ENCODE peak calls at places on chromosome 7, in eight cellular contexts. B is GM10248; C is HEK293T; J is activated T-cell treated with anti-CD3 and anti-CD28 coated beads for 1 hour; F is AG10803; L is stimulated activated naive CD8-positive, alpha-beta T cell treated with anti-CD3 and anti-CD28 coated beads, Interleukin-15, amount 100 ng/mL, for 72 hours; R is AG08396; Z is ovary. O is an unnamed sample.

GRCh38 chr7:67462781-67463191 is 466.2 kb downstream of the TYW1 start:
- DNase-seq in F (peak), J (no peak), B (no peak), C (no peak), Z (peak), L (no peak), R (no peak), O (peak)

GRCh38 chr7:105853931-105854419 is 22.4 kb downstream of the ATXN7L1 start:
- DNase-seq in Z (no peak), C (no peak), L (no peak), F (peak), J (no peak), B (no peak), R (no peak), O (no peak)

GRCh38 chr7:4006687-4007086 is 675.4 kb upstream of the FOXK1 start:
- DNase-seq in F (no peak), Z (no peak), R (no peak), B (no peak), C (no peak), L (no peak), J (no peak), O (no peak)

GRCh38 chr7:137753067-137753466 is 93.7 kb downstream of the DGKI start:
- DNase-seq in J (no peak), L (no peak), B (no peak), F (no peak), C (no peak), R (no peak), Z (no peak), O (no peak)

GRCh38 chr7:125727215-125727614 is 797.6 kb upstream of the POT1 start:
- DNase-seq in C (no peak), Z (no peak), R (no peak), F (no peak), B (no peak), J (no peak), L (no peak), O (no peak)

GRCh38 chr7:47236480-47237208 is 345.3 kb downstream of the TNS3 start:
- DNase-seq in R (no peak), F (no peak), L (no peak), B (no peak), Z (no peak), J (no peak), C (no peak), O (no peak)

GRCh38 chr7:220151-220841 is 27.9 kb downstream of the FAM20C start:
- DNase-seq in L (no peak), J (no peak), C (peak), Z (no peak), F (no peak), R (no peak), B (no peak), O (no peak)

GRCh38 chr7:33862946-33863814 is 42.2 kb upstream of the BMPER start:
- DNase-seq in C (no peak), J (no peak), R (no peak), L (no peak), F (peak), B (no peak), Z (no peak), O (no peak)

GRCh38 chr7:110084177-110084807 is 1006.6 kb upstream of the LRRN3 start:
- DNase-seq in L (no peak), B (no peak), Z (no peak), C (no peak), F (no peak), J (no peak), R (no peak), O (no peak)

GRCh38 chr7:151428393-151429231 is 11.3 kb downstream of the CRYGN start:
- DNase-seq in Z (peak), J (no peak), L (no peak), F (peak), R (no peak), B (no peak), C (no peak), O (no peak)

GRCh38 chr7:97022451-97023306 is 2.0 kb downstream of the DLX5 start:
- DNase-seq in B (no peak), F (no peak), Z (no peak), C (no peak), L (no peak), J (no peak), R (no peak), O (no peak)

GRCh38 chr7:16106300-16106699 is 315.0 kb downstream of the CRPPA start:
- DNase-seq in C (no peak), F (no peak), J (no peak), B (no peak), Z (no peak), L (no peak), R (no peak), O (no peak)

GRCh38 chr7:27123021-27123476 is 7.5 kb downstream of the HOXA4 start:
- DNase-seq in L (no peak), C (no peak), J (no peak), R (no peak), F (no peak), B (no peak), Z (no peak), O (no peak)

GRCh38 chr7:139860090-139860773 is 31.2 kb downstream of the TBXAS1 start:
- DNase-seq in F (no peak), L (no peak), B (peak), R (no peak), Z (no peak), J (no peak), C (no peak), O (peak)

GRCh38 chr7:16791895-16792294 is 12.9 kb downstream of the AGR2 start:
- DNase-seq in L (no peak), C (no peak), F (no peak), R (no peak), B (no peak), Z (no peak), J (no peak), O (no peak)

GRCh38 chr7:74452748-74453320 is 872 bp upstream of the GTF2IRD1 start:
- DNase-seq in J (no peak), B (no peak), F (peak), C (no peak), R (peak), Z (peak), L (no peak), O (no peak)

GRCh38 chr7:47357398-47357797 is 224.5 kb downstream of the TNS3 start:
- DNase-seq in Z (no peak), B (no peak), R (no peak), J (no peak), F (no peak), C (no peak), L (no peak), O (no peak)

GRCh38 chr7:918441-919113 is 35.9 kb downstream of the ADAP1 start:
- DNase-seq in C (no peak), F (no peak), B (no peak), L (no peak), Z (peak), R (no peak), J (no peak), O (no peak)

GRCh38 chr7:104980969-104981670 is 32.9 kb upstream of the KMT2E start:
- DNase-seq in C (peak), Z (no peak), F (peak), R (peak), J (no peak), L (no peak), B (peak), O (no peak)

GRCh38 chr7:29457141-29457561 is 106.5 kb upstream of the PRR15 start:
- DNase-seq in B (no peak), C (no peak), L (no peak), Z (no peak), F (peak), R (no peak), J (no peak), O (no peak)

GRCh38 chr7:105876964-105877601 is 684 bp upstream of the ATXN7L1 start:
- DNase-seq in Z (peak), F (peak), L (no peak), J (no peak), B (no peak), C (peak), R (peak), O (no peak)

GRCh38 chr7:116211006-116211912 is 920 bp downstream of the TES start:
- DNase-seq in Z (peak), J (peak), L (peak), R (peak), C (peak), B (peak), F (peak), O (peak)

GRCh38 chr7:143493755-143494154 is 16.1 kb downstream of the TAS2R41 start:
- DNase-seq in B (no peak), F (no peak), L (no peak), Z (no peak), J (no peak), C (no peak), R (no peak), O (no peak)

GRCh38 chr7:74453321-74454011 is at the start of gene GTF2IRD1:
- DNase-seq in Z (peak), L (no peak), J (peak), R (peak), F (peak), B (peak), C (peak), O (peak)

GRCh38 chr7:39465055-39465929 is 100.9 kb upstream of the YAE1 start:
- DNase-seq in R (peak), F (peak), J (peak), L (peak), Z (peak), C (peak), B (peak), O (no peak)

GRCh38 chr7:139035588-139036353 is at the start of gene ZC3HAV1L:
- DNase-seq in L (peak), R (peak), F (peak), B (peak), J (peak), Z (peak), C (peak), O (peak)

GRCh38 chr7:84801396-84801795 is 385.5 kb downstream of the SEMA3D start:
- DNase-seq in B (no peak), R (no peak), C (no peak), Z (no peak), L (no peak), F (no peak), J (no peak), O (no peak)

GRCh38 chr7:151558575-151558974 is 38.9 kb upstream of the RHEB start:
- DNase-seq in C (no peak), B (no peak), F (peak), J (no peak), Z (no peak), L (no peak), R (peak), O (no peak)

GRCh38 chr7:24755541-24756416 is 1.5 kb downstream of the GSDME start:
- DNase-seq in B (peak), Z (no peak), L (peak), C (no peak), J (no peak), R (no peak), F (peak), O (no peak)

GRCh38 chr7:30226593-30227268 is 57.7 kb upstream of the ZNRF2 start:
- DNase-seq in C (peak), F (no peak), J (no peak), L (no peak), R (no peak), Z (no peak), B (no peak), O (peak)

GRCh38 chr7:135558337-135558767 is 635 bp downstream of the NUP205 start:
- DNase-seq in F (peak), Z (peak), B (peak), L (peak), C (peak), J (peak), R (peak), O (peak)

GRCh38 chr7:66697451-66698438 is 42.8 kb upstream of the RABGEF1 start:
- DNase-seq in B (no peak), J (no peak), Z (peak), R (peak), C (no peak), L (no peak), F (peak), O (no peak)

GRCh38 chr7:11538751-11539299 is 293.2 kb downstream of the THSD7A start:
- DNase-seq in Z (no peak), B (no peak), J (no peak), F (no peak), L (no peak), R (no peak), C (no peak), O (no peak)